ENCODE peak calls at places on chromosomes 5 and 9, in six cellular contexts. One of them, this sample, is unnamed.

GRCh38 chr9:70031141-70031545 is 12.5 kb upstream of the MAMDC2 start:
- DNase-seq in heart right ventricle: no peak
- DNase-seq in dermis blood vessel endothelial cell: no peak
- DNase-seq in GM18507: no peak
- DNase-seq in stimulated activated CD4-positive, alpha-beta T cell treated with anti-CD3 and anti-CD28 coated beads, Interleukin-1b, Interleukin-23, amount 100 ng/mL, for 1 hour: no peak
- DNase-seq in cardiac muscle cell: no peak
- DNase-seq in this sample: no peak

GRCh38 chr5:169637856-169638190 is 748 bp downstream of the DOCK2 start:
- DNase-seq in stimulated activated CD4-positive, alpha-beta T cell treated with anti-CD3 and anti-CD28 coated beads, Interleukin-1b, Interleukin-23, amount 100 ng/mL, for 1 hour: no peak
- DNase-seq in heart right ventricle: no peak
- DNase-seq in cardiac muscle cell: no peak
- DNase-seq in GM18507: no peak
- DNase-seq in dermis blood vessel endothelial cell: no peak
- DNase-seq in this sample: no peak

GRCh38 chr5:96651047-96651446 is 11.1 kb upstream of the CAST start:
- DNase-seq in cardiac muscle cell: no peak
- DNase-seq in GM18507: no peak
- DNase-seq in heart right ventricle: no peak
- DNase-seq in stimulated activated CD4-positive, alpha-beta T cell treated with anti-CD3 and anti-CD28 coated beads, Interleukin-1b, Interleukin-23, amount 100 ng/mL, for 1 hour: no peak
- DNase-seq in dermis blood vessel endothelial cell: no peak
- DNase-seq in this sample: no peak

GRCh38 chr5:59766394-59766793 is 127.1 kb downstream of the PDE4D start:
- DNase-seq in dermis blood vessel endothelial cell: peak
- DNase-seq in cardiac muscle cell: peak
- DNase-seq in stimulated activated CD4-positive, alpha-beta T cell treated with anti-CD3 and anti-CD28 coated beads, Interleukin-1b, Interleukin-23, amount 100 ng/mL, for 1 hour: no peak
- DNase-seq in heart right ventricle: peak
- DNase-seq in GM18507: no peak
- DNase-seq in this sample: no peak

GRCh38 chr5:72448368-72448767 is 58.8 kb downstream of the ZNF366 start:
- DNase-seq in cardiac muscle cell: no peak
- DNase-seq in heart right ventricle: no peak
- DNase-seq in dermis blood vessel endothelial cell: no peak
- DNase-seq in GM18507: no peak
- DNase-seq in stimulated activated CD4-positive, alpha-beta T cell treated with anti-CD3 and anti-CD28 coated beads, Interleukin-1b, Interleukin-23, amount 100 ng/mL, for 1 hour: no peak
- DNase-seq in this sample: no peak

GRCh38 chr9:117963493-117963892 is 259.3 kb downstream of the TLR4 start:
- DNase-seq in GM18507: no peak
- DNase-seq in stimulated activated CD4-positive, alpha-beta T cell treated with anti-CD3 and anti-CD28 coated beads, Interleukin-1b, Interleukin-23, amount 100 ng/mL, for 1 hour: no peak
- DNase-seq in heart right ventricle: no peak
- DNase-seq in cardiac muscle cell: no peak
- DNase-seq in dermis blood vessel endothelial cell: no peak
- DNase-seq in this sample: no peak

GRCh38 chr5:175214152-175214551 is 229.8 kb downstream of the DRD1 start:
- DNase-seq in heart right ventricle: no peak
- DNase-seq in cardiac muscle cell: peak
- DNase-seq in GM18507: no peak
- DNase-seq in dermis blood vessel endothelial cell: no peak
- DNase-seq in stimulated activated CD4-positive, alpha-beta T cell treated with anti-CD3 and anti-CD28 coated beads, Interleukin-1b, Interleukin-23, amount 100 ng/mL, for 1 hour: no peak
- DNase-seq in this sample: no peak

GRCh38 chr5:135921388-135921787 is 25.7 kb upstream of the IL9 start:
- DNase-seq in stimulated activated CD4-positive, alpha-beta T cell treated with anti-CD3 and anti-CD28 coated beads, Interleukin-1b, Interleukin-23, amount 100 ng/mL, for 1 hour: no peak
- DNase-seq in dermis blood vessel endothelial cell: no peak
- DNase-seq in heart right ventricle: no peak
- DNase-seq in GM18507: no peak
- DNase-seq in cardiac muscle cell: peak
- DNase-seq in this sample: no peak

GRCh38 chr9:93028448-93029006 is 30.0 kb upstream of the SUSD3 start:
- DNase-seq in GM18507: peak
- DNase-seq in cardiac muscle cell: peak
- DNase-seq in stimulated activated CD4-positive, alpha-beta T cell treated with anti-CD3 and anti-CD28 coated beads, Interleukin-1b, Interleukin-23, amount 100 ng/mL, for 1 hour: peak
- DNase-seq in dermis blood vessel endothelial cell: no peak
- DNase-seq in heart right ventricle: no peak
- DNase-seq in this sample: peak

GRCh38 chr9:28093141-28093540 is 519.9 kb upstream of the C9orf72 start:
- DNase-seq in stimulated activated CD4-positive, alpha-beta T cell treated with anti-CD3 and anti-CD28 coated beads, Interleukin-1b, Interleukin-23, amount 100 ng/mL, for 1 hour: no peak
- DNase-seq in cardiac muscle cell: no peak
- DNase-seq in heart right ventricle: no peak
- DNase-seq in GM18507: no peak
- DNase-seq in dermis blood vessel endothelial cell: no peak
- DNase-seq in this sample: no peak

GRCh38 chr9:114301798-114302565 is 20.9 kb upstream of the ORM1 start:
- DNase-seq in stimulated activated CD4-positive, alpha-beta T cell treated with anti-CD3 and anti-CD28 coated beads, Interleukin-1b, Interleukin-23, amount 100 ng/mL, for 1 hour: no peak
- DNase-seq in heart right ventricle: no peak
- DNase-seq in cardiac muscle cell: no peak
- DNase-seq in GM18507: no peak
- DNase-seq in dermis blood vessel endothelial cell: no peak
- DNase-seq in this sample: no peak

GRCh38 chr9:131485728-131486381 is 16.9 kb upstream of the POMT1 start:
- DNase-seq in heart right ventricle: no peak
- DNase-seq in cardiac muscle cell: no peak
- DNase-seq in dermis blood vessel endothelial cell: no peak
- DNase-seq in stimulated activated CD4-positive, alpha-beta T cell treated with anti-CD3 and anti-CD28 coated beads, Interleukin-1b, Interleukin-23, amount 100 ng/mL, for 1 hour: no peak
- DNase-seq in GM18507: no peak
- DNase-seq in this sample: no peak